ENCODE peak calls at places on chromosomes 16 and 17, in six cellular contexts. One of them, this sample, is unnamed.

GRCh38 chr17:80913928-80914821 is 77.5 kb upstream of the CHMP6 start:
- DNase-seq in AG09319: no peak
- DNase-seq in tibial nerve: no peak
- DNase-seq in stomach: no peak
- DNase-seq in AG10803: no peak
- DNase-seq in choroid plexus epithelial cell: no peak
- DNase-seq in this sample: no peak

GRCh38 chr17:71032746-71033273 is 863.5 kb downstream of the KCNJ2 start:
- DNase-seq in AG09319: no peak
- DNase-seq in tibial nerve: no peak
- DNase-seq in stomach: no peak
- DNase-seq in AG10803: no peak
- DNase-seq in choroid plexus epithelial cell: no peak
- DNase-seq in this sample: no peak

GRCh38 chr17:82372591-82373452 is 1.3 kb downstream of the UTS2R start:
- DNase-seq in AG09319: no peak
- DNase-seq in tibial nerve: no peak
- DNase-seq in stomach: no peak
- DNase-seq in AG10803: no peak
- DNase-seq in choroid plexus epithelial cell: no peak
- DNase-seq in this sample: no peak

GRCh38 chr17:72514888-72515287 is 394.1 kb downstream of the SOX9 start:
- DNase-seq in AG09319: no peak
- DNase-seq in tibial nerve: peak; percentile 11
- DNase-seq in stomach: no peak
- DNase-seq in AG10803: peak; percentile 33
- DNase-seq in choroid plexus epithelial cell: peak; percentile 80
- DNase-seq in this sample: no peak

GRCh38 chr17:79979841-79980215 is 55.8 kb downstream of the TBC1D16 start:
- DNase-seq in AG09319: no peak
- DNase-seq in tibial nerve: no peak
- DNase-seq in stomach: no peak
- DNase-seq in AG10803: no peak
- DNase-seq in choroid plexus epithelial cell: no peak
- DNase-seq in this sample: peak; percentile 33

GRCh38 chr16:56911771-56912541 is 20.0 kb upstream of the HERPUD1 start:
- DNase-seq in AG09319: no peak
- DNase-seq in tibial nerve: peak; percentile 36
- DNase-seq in stomach: peak; percentile 40
- DNase-seq in AG10803: peak; percentile 78
- DNase-seq in choroid plexus epithelial cell: peak; percentile 54
- DNase-seq in this sample: no peak

GRCh38 chr17:80990921-80991644 is 558 bp upstream of the CHMP6 start:
- DNase-seq in AG09319: no peak
- DNase-seq in tibial nerve: no peak
- DNase-seq in stomach: no peak
- DNase-seq in AG10803: no peak
- DNase-seq in choroid plexus epithelial cell: no peak
- DNase-seq in this sample: peak; percentile 68

GRCh38 chr17:10843806-10844205 is 5.9 kb upstream of the PIRT start:
- DNase-seq in AG09319: no peak
- DNase-seq in tibial nerve: no peak
- DNase-seq in stomach: peak; percentile 86
- DNase-seq in AG10803: no peak
- DNase-seq in choroid plexus epithelial cell: peak; percentile 9
- DNase-seq in this sample: no peak

GRCh38 chr16:732936-733335 is 6.0 kb downstream of the HAGHL start:
- DNase-seq in AG09319: no peak
- DNase-seq in tibial nerve: no peak
- DNase-seq in stomach: no peak
- DNase-seq in AG10803: no peak
- DNase-seq in choroid plexus epithelial cell: no peak
- DNase-seq in this sample: no peak

GRCh38 chr17:2395258-2396170 is 5.3 kb downstream of the MNT start:
- DNase-seq in AG09319: no peak
- DNase-seq in tibial nerve: no peak
- DNase-seq in stomach: no peak
- DNase-seq in AG10803: peak; percentile 57
- DNase-seq in choroid plexus epithelial cell: peak; percentile 62
- DNase-seq in this sample: no peak

GRCh38 chr17:79803997-79804855 is 7.3 kb upstream of the CBX8 start:
- DNase-seq in AG09319: no peak
- DNase-seq in tibial nerve: no peak
- DNase-seq in stomach: no peak
- DNase-seq in AG10803: no peak
- DNase-seq in choroid plexus epithelial cell: no peak
- DNase-seq in this sample: no peak

GRCh38 chr17:75263051-75263450 is 1.4 kb downstream of the MRPS7 start:
- DNase-seq in AG09319: no peak
- DNase-seq in tibial nerve: no peak
- DNase-seq in stomach: no peak
- DNase-seq in AG10803: no peak
- DNase-seq in choroid plexus epithelial cell: no peak
- DNase-seq in this sample: no peak

GRCh38 chr17:75262112-75262606 is 480 bp downstream of the MRPS7 start:
- DNase-seq in AG09319: no peak
- DNase-seq in tibial nerve: no peak
- DNase-seq in stomach: no peak
- DNase-seq in AG10803: no peak
- DNase-seq in choroid plexus epithelial cell: no peak
- DNase-seq in this sample: no peak

GRCh38 chr17:75265614-75266314 is 4.1 kb downstream of the MRPS7 start:
- DNase-seq in AG09319: no peak
- DNase-seq in tibial nerve: no peak
- DNase-seq in stomach: no peak
- DNase-seq in AG10803: no peak
- DNase-seq in choroid plexus epithelial cell: no peak
- DNase-seq in this sample: no peak

GRCh38 chr17:75261336-75262111 is at the start of the genes GGA3 and MRPS7:
- DNase-seq in AG09319: peak; percentile 78
- DNase-seq in tibial nerve: peak; percentile 95
- DNase-seq in stomach: peak; percentile 95
- DNase-seq in AG10803: peak; percentile 91
- DNase-seq in choroid plexus epithelial cell: peak; percentile 95
- DNase-seq in this sample: peak; percentile 95

DNA sequence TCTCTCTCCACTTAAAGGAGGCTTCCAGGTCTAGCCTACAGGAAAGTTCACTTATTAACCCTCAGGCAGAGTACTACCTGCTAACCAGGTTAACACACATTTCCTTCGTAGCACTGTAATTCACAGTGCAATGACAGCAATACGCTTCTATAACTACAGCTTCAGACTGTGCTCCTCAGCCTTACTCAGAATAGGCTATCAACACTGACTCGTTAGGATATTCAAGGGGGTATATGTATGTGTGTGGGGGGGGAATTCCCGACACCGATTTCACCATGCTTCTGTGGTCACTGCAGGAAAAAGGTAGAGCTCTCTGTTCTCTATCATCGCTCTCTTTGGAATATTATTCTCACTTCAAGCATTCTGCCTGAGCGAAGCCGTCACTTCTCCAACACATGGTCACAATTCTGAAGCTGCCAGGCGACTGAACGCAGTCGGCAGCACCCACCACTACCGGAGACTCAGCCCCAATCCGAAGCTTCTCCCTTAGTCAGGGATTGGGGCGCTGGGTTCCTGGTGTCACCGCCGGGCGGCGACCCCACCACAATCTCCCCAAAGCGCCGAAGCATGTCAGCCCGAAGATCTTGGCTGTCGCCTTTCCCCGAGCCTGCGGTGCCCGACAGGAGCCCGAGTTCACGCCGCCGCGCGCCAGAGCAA is 599 bp downstream of the GGA3 start:
- DNase-seq in AG09319: no peak
- DNase-seq in tibial nerve: no peak
- DNase-seq in stomach: no peak
- DNase-seq in AG10803: no peak
- DNase-seq in choroid plexus epithelial cell: peak; percentile 35
- DNase-seq in this sample: no peak
- TF ChIP-seq CTCF in AG09319: no peak
- TF ChIP-seq CTCF in tibial nerve: no peak
- TF ChIP-seq CTCF in stomach: no peak
- TF ChIP-seq CTCF in AG10803: peak; percentile 5
- TF ChIP-seq CTCF in choroid plexus epithelial cell: peak; percentile 11
- TF ChIP-seq CTCF in this sample: no peak

GRCh38 chr17:7295230-7296180 is 1.1 kb upstream of the YBX2 start:
- DNase-seq in AG09319: no peak
- DNase-seq in tibial nerve: no peak
- DNase-seq in stomach: no peak
- DNase-seq in AG10803: no peak
- DNase-seq in choroid plexus epithelial cell: no peak
- DNase-seq in this sample: peak; percentile 68
- TF ChIP-seq CTCF in AG09319: no peak
- TF ChIP-seq CTCF in tibial nerve: no peak
- TF ChIP-seq CTCF in stomach: no peak
- TF ChIP-seq CTCF in AG10803: no peak
- TF ChIP-seq CTCF in choroid plexus epithelial cell: no peak
- TF ChIP-seq CTCF in this sample: no peak

DNA sequence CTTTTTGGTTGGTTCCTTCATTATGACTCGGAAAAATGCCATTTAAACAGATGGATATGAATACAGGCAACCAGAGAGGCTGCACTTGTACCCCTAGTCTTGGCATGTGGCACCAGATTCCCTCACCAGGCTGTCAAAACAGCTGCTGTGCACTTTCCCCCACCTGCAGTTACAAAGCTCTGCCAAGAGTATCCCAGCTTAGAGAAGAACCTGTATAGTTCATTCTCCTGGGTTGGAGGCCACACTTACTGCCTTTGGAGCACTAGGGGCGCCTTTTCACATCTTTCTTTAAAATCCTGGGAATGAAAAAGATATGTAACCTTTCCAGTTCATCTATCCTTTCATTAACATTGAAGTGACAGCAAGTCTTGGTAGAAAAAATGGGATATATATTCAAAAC is 190.4 kb downstream of the KIF2B start:
- DNase-seq in AG09319: no peak
- DNase-seq in tibial nerve: no peak
- DNase-seq in stomach: no peak
- DNase-seq in AG10803: no peak
- DNase-seq in choroid plexus epithelial cell: no peak
- DNase-seq in this sample: no peak
- TF ChIP-seq CTCF in AG09319: no peak
- TF ChIP-seq CTCF in tibial nerve: no peak
- TF ChIP-seq CTCF in stomach: no peak
- TF ChIP-seq CTCF in AG10803: no peak
- TF ChIP-seq CTCF in choroid plexus epithelial cell: no peak
- TF ChIP-seq CTCF in this sample: no peak

GRCh38 chr16:82793550-82794244 is 166.9 kb downstream of the CDH13 start:
- DNase-seq in AG09319: no peak
- DNase-seq in tibial nerve: no peak
- DNase-seq in stomach: no peak
- DNase-seq in AG10803: no peak
- DNase-seq in choroid plexus epithelial cell: no peak
- DNase-seq in this sample: no peak
- TF ChIP-seq CTCF in AG09319: no peak
- TF ChIP-seq CTCF in tibial nerve: no peak
- TF ChIP-seq CTCF in stomach: no peak
- TF ChIP-seq CTCF in AG10803: no peak
- TF ChIP-seq CTCF in choroid plexus epithelial cell: no peak
- TF ChIP-seq CTCF in this sample: no peak